ENCODE peak calls at places on chromosomes 3 and 15, in eight cellular contexts. One of them, this sample, is unnamed.

GRCh38 chr15:52392008-52392687 is 96.5 kb upstream of the MYO5C start:
- DNase-seq in progenitor cell of endocrine pancreas: no peak
- DNase-seq in OCI-LY7: no peak
- DNase-seq in WTC11: peak
- DNase-seq in fibroblast of pulmonary artery: peak
- DNase-seq in A549: no peak
- DNase-seq in ascending aorta: no peak
- DNase-seq in MM.1S: no peak
- DNase-seq in this sample: no peak

GRCh38 chr15:57656434-57656833 is 50.1 kb upstream of the POLR2M start:
- DNase-seq in WTC11: no peak
- DNase-seq in fibroblast of pulmonary artery: no peak
- DNase-seq in A549: no peak
- DNase-seq in ascending aorta: no peak
- DNase-seq in OCI-LY7: no peak
- DNase-seq in progenitor cell of endocrine pancreas: no peak
- DNase-seq in MM.1S: no peak
- DNase-seq in this sample: no peak

GRCh38 chr15:74857082-74857655 is 14.2 kb upstream of the ULK3 start:
- DNase-seq in progenitor cell of endocrine pancreas: no peak
- DNase-seq in A549: no peak
- DNase-seq in fibroblast of pulmonary artery: no peak
- DNase-seq in ascending aorta: no peak
- DNase-seq in OCI-LY7: peak
- DNase-seq in WTC11: no peak
- DNase-seq in MM.1S: no peak
- DNase-seq in this sample: peak

GRCh38 chr15:28191832-28192231 is 92.7 kb upstream of the OCA2 start:
- DNase-seq in OCI-LY7: no peak
- DNase-seq in progenitor cell of endocrine pancreas: no peak
- DNase-seq in ascending aorta: peak
- DNase-seq in A549: no peak
- DNase-seq in MM.1S: no peak
- DNase-seq in WTC11: peak
- DNase-seq in fibroblast of pulmonary artery: peak
- DNase-seq in this sample: no peak

GRCh38 chr15:58307313-58307961 is 124.4 kb upstream of the LIPC start:
- DNase-seq in progenitor cell of endocrine pancreas: no peak
- DNase-seq in ascending aorta: no peak
- DNase-seq in WTC11: no peak
- DNase-seq in MM.1S: no peak
- DNase-seq in A549: no peak
- DNase-seq in OCI-LY7: no peak
- DNase-seq in fibroblast of pulmonary artery: peak
- DNase-seq in this sample: no peak

GRCh38 chr3:49022751-49023171 is 840 bp downstream of the NDUFAF3 start:
- DNase-seq in fibroblast of pulmonary artery: no peak
- DNase-seq in A549: no peak
- DNase-seq in MM.1S: peak
- DNase-seq in WTC11: no peak
- DNase-seq in ascending aorta: no peak
- DNase-seq in OCI-LY7: peak
- DNase-seq in progenitor cell of endocrine pancreas: no peak
- DNase-seq in this sample: no peak

GRCh38 chr3:17740703-17741102 is 1.7 kb downstream of the TBC1D5 start:
- DNase-seq in ascending aorta: no peak
- DNase-seq in WTC11: no peak
- DNase-seq in MM.1S: peak
- DNase-seq in OCI-LY7: peak
- DNase-seq in A549: peak
- DNase-seq in progenitor cell of endocrine pancreas: no peak
- DNase-seq in fibroblast of pulmonary artery: peak
- DNase-seq in this sample: no peak

GRCh38 chr3:89270201-89270600 is 162.8 kb downstream of the EPHA3 start:
- DNase-seq in ascending aorta: no peak
- DNase-seq in A549: no peak
- DNase-seq in progenitor cell of endocrine pancreas: no peak
- DNase-seq in WTC11: no peak
- DNase-seq in MM.1S: no peak
- DNase-seq in OCI-LY7: no peak
- DNase-seq in fibroblast of pulmonary artery: no peak
- DNase-seq in this sample: no peak

GRCh38 chr3:4290272-4290893 is 12.8 kb upstream of the SETMAR start:
- DNase-seq in ascending aorta: no peak
- DNase-seq in WTC11: no peak
- DNase-seq in A549: peak
- DNase-seq in fibroblast of pulmonary artery: peak
- DNase-seq in OCI-LY7: peak
- DNase-seq in MM.1S: peak
- DNase-seq in progenitor cell of endocrine pancreas: peak
- DNase-seq in this sample: peak

DNA sequence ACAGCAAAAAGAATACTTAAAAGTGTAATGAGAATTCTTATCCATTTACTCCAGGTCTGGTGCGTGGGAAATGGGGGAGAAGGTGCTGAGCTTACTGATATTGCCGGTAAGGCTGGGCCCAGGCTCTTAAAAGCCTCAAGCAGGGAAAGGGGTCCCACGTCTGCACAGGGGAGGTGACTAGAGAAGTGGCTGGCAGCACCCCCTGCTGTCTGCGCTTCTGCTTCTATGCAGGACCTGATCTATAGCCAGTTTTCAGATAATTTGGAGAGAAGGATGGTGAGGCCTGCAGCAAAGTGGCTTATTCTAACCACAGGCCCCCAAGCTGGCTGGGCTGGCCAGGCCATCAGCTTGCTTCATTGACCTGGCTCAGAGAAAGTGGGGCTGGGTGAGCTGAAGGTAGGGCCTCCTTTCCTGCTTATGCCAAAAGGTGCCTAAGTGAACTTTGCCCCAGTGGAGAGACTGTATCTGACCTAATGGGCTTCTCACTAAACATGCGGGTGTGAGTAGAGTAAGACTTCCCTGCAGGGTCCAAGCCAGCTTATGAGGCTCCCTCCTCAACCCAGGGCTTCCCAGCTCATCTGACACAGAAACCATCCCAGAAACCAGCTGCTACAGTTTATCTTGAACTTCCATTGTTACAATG is 30.9 kb upstream of the ATP1B3 start:
- DNase-seq in fibroblast of pulmonary artery: no peak
- DNase-seq in progenitor cell of endocrine pancreas: no peak
- DNase-seq in OCI-LY7: peak
- DNase-seq in ascending aorta: no peak
- DNase-seq in MM.1S: no peak
- DNase-seq in WTC11: peak
- DNase-seq in A549: no peak
- DNase-seq in this sample: no peak
- TF ChIP-seq CTCF in fibroblast of pulmonary artery: no peak
- TF ChIP-seq CTCF in progenitor cell of endocrine pancreas: peak
- TF ChIP-seq CTCF in OCI-LY7: peak
- TF ChIP-seq CTCF in ascending aorta: no peak
- TF ChIP-seq CTCF in MM.1S: no peak
- TF ChIP-seq CTCF in WTC11: no peak
- TF ChIP-seq CTCF in A549: no peak
- TF ChIP-seq CTCF in this sample: no peak

GRCh38 chr3:142595951-142596725 is at the start of gene PLS1:
- DNase-seq in A549: peak
- DNase-seq in WTC11: peak
- DNase-seq in OCI-LY7: peak
- DNase-seq in MM.1S: peak
- DNase-seq in ascending aorta: peak
- DNase-seq in progenitor cell of endocrine pancreas: peak
- DNase-seq in fibroblast of pulmonary artery: peak
- DNase-seq in this sample: peak
- TF ChIP-seq CTCF in A549: peak
- TF ChIP-seq CTCF in WTC11: no peak
- TF ChIP-seq CTCF in OCI-LY7: no peak
- TF ChIP-seq CTCF in MM.1S: no peak
- TF ChIP-seq CTCF in ascending aorta: no peak
- TF ChIP-seq CTCF in progenitor cell of endocrine pancreas: peak
- TF ChIP-seq CTCF in fibroblast of pulmonary artery: no peak
- TF ChIP-seq CTCF in this sample: no peak

GRCh38 chr3:55544219-55544618 is 57.1 kb upstream of the WNT5A start:
- DNase-seq in A549: no peak
- DNase-seq in ascending aorta: no peak
- DNase-seq in MM.1S: no peak
- DNase-seq in fibroblast of pulmonary artery: no peak
- DNase-seq in WTC11: no peak
- DNase-seq in progenitor cell of endocrine pancreas: no peak
- DNase-seq in OCI-LY7: no peak
- DNase-seq in this sample: no peak
- TF ChIP-seq CTCF in A549: no peak
- TF ChIP-seq CTCF in ascending aorta: no peak
- TF ChIP-seq CTCF in MM.1S: no peak
- TF ChIP-seq CTCF in fibroblast of pulmonary artery: no peak
- TF ChIP-seq CTCF in WTC11: no peak
- TF ChIP-seq CTCF in progenitor cell of endocrine pancreas: no peak
- TF ChIP-seq CTCF in OCI-LY7: no peak
- TF ChIP-seq CTCF in this sample: no peak

GRCh38 chr3:124084398-124084881 is 92.5 kb upstream of the ROPN1 start:
- DNase-seq in fibroblast of pulmonary artery: no peak
- DNase-seq in ascending aorta: no peak
- DNase-seq in A549: no peak
- DNase-seq in MM.1S: no peak
- DNase-seq in progenitor cell of endocrine pancreas: no peak
- DNase-seq in WTC11: no peak
- DNase-seq in OCI-LY7: no peak
- DNase-seq in this sample: no peak
- TF ChIP-seq CTCF in fibroblast of pulmonary artery: no peak
- TF ChIP-seq CTCF in ascending aorta: no peak
- TF ChIP-seq CTCF in A549: no peak
- TF ChIP-seq CTCF in MM.1S: no peak
- TF ChIP-seq CTCF in progenitor cell of endocrine pancreas: no peak
- TF ChIP-seq CTCF in WTC11: no peak
- TF ChIP-seq CTCF in OCI-LY7: no peak
- TF ChIP-seq CTCF in this sample: no peak

GRCh38 chr3:135762188-135762853 is 203.2 kb upstream of the PPP2R3A start:
- DNase-seq in progenitor cell of endocrine pancreas: no peak
- DNase-seq in ascending aorta: no peak
- DNase-seq in MM.1S: no peak
- DNase-seq in OCI-LY7: no peak
- DNase-seq in WTC11: peak
- DNase-seq in A549: no peak
- DNase-seq in fibroblast of pulmonary artery: no peak
- DNase-seq in this sample: no peak
- TF ChIP-seq CTCF in progenitor cell of endocrine pancreas: peak
- TF ChIP-seq CTCF in ascending aorta: no peak
- TF ChIP-seq CTCF in MM.1S: no peak
- TF ChIP-seq CTCF in OCI-LY7: peak
- TF ChIP-seq CTCF in WTC11: no peak
- TF ChIP-seq CTCF in A549: no peak
- TF ChIP-seq CTCF in fibroblast of pulmonary artery: no peak
- TF ChIP-seq CTCF in this sample: no peak

This sample was measured in GM13976.